ENCODE peak calls at places on chromosomes 4 and X, in four cellular contexts. F is thyroid gland, G is lower lobe of right lung, K is Peyer's patch. O is an unnamed sample.

GRCh38 chr4:99815597-99816011 is 1.0 kb upstream of the DAPP1 start:
- DNase-seq in F (peak; percentile 77), G (peak; percentile 64), K (peak; percentile 85), O (no peak)

GRCh38 chr4:1746265-1746691 is 25.0 kb downstream of the TACC3 start:
- DNase-seq in G (peak; percentile 81), F (peak; percentile 68), K (peak; percentile 86), O (no peak)

GRCh38 chr4:111960241-111960667 is 185.0 kb upstream of the FAM241A start:
- DNase-seq in F (no peak), K (no peak), G (no peak), O (no peak)

GRCh38 chr4:25051534-25051933 is 20.8 kb upstream of the LGI2 start:
- DNase-seq in G (no peak), F (no peak), K (no peak), O (no peak)

GRCh38 chr4:112946127-112946526 is 103.3 kb upstream of the ANK2 start:
- DNase-seq in G (no peak), F (no peak), K (no peak), O (no peak)

GRCh38 chr4:16591867-16592266 is 306.6 kb downstream of the LDB2 start:
- DNase-seq in K (no peak), F (no peak), G (no peak), O (no peak)

GRCh38 chr4:13547563-13548041 is 3.3 kb upstream of the NKX3-2 start:
- DNase-seq in K (no peak), F (no peak), G (no peak), O (no peak)

GRCh38 chr4:153471691-153472080 is 5.5 kb downstream of the TMEM131L start:
- DNase-seq in K (no peak), F (no peak), G (no peak), O (no peak)

GRCh38 chr4:11625206-11625605 is 196.5 kb upstream of the HS3ST1 start:
- DNase-seq in K (no peak), F (no peak), G (no peak), O (no peak)
- H3K4me1 ChIP-seq in K (peaks cover 3% of the 10 kb centered on the region), F (no peaks in the 10 kb centered on the region), G (no peaks in the 10 kb centered on the region), O (no peaks in the 10 kb centered on the region)

GRCh38 chr4:74375824-74376426 is 11.0 kb downstream of the EREG start:
- DNase-seq in F (no peak), G (no peak), K (peak; percentile 77), O (no peak)

GRCh38 chr4:74379912-74380311 is 15.0 kb downstream of the EREG start:
- DNase-seq in K (no peak), F (no peak), G (no peak), O (no peak)

GRCh38 chr4:74377714-74378113 is 12.8 kb downstream of the EREG start:
- DNase-seq in F (no peak), K (no peak), G (no peak), O (no peak)

GRCh38 chr4:74376888-74377483 is 12.0 kb downstream of the EREG start:
- DNase-seq in G (no peak), F (no peak), K (no peak), O (no peak)

GRCh38 chr4:74378573-74378972 is 13.6 kb downstream of the EREG start:
- DNase-seq in K (no peak), F (no peak), G (no peak), O (no peak)
- H3K4me3 ChIP-seq in K (no peak overlapping the region), F (no peak overlapping the region), G (no peak overlapping the region), O (no peak overlapping the region)

GRCh38 chr4:148074462-148074861 is 342.6 kb downstream of the ARHGAP10 start:
- DNase-seq in G (no peak), K (peak; percentile 35), F (no peak), O (no peak)

GRCh38 chr4:148071009-148071408 is 339.1 kb downstream of the ARHGAP10 start:
- DNase-seq in F (peak; percentile 79), K (peak; percentile 33), G (no peak), O (no peak)

GRCh38 chr4:148072789-148073188 is 340.9 kb downstream of the ARHGAP10 start:
- DNase-seq in K (peak; percentile 26), F (no peak), G (no peak), O (no peak)

GRCh38 chr4:148075438-148075837 is 343.6 kb downstream of the ARHGAP10 start:
- DNase-seq in G (no peak), K (no peak), F (no peak), O (no peak)

DNA sequence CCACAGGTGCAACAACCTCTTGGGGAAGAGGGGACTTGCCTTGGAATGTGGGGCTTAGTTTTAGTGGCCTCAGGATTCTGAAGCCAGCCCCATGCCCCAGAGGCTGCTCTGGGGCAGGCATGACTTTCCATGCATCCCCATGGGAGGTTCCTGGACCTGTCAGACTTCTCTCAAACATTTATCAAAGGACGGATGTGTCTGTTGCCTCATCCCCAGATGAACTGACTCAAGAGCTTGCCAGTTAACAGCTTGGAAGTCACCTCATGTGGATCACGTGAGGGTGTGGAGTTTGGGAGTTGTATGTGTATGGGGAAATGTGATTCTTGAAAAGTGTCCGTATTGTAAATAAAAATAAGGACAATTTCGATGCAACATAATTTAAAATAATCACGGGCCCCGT is 341.5 kb downstream of the ARHGAP10 start:
- DNase-seq in K (no peak), F (no peak), G (no peak), O (no peak)
- H3K4me1 ChIP-seq in K (no peaks in the 10 kb centered on the region), F (peaks cover 10% of the 10 kb centered on the region), G (no peaks in the 10 kb centered on the region), O (no peaks in the 10 kb centered on the region)

GRCh38 chrX:73965833-73966232 is 338.1 kb upstream of the ZCCHC13 start:
- DNase-seq in G (no peak), K (no peak), F (no peak), O (no peak)
- H3K4me3 ChIP-seq in G (no peak overlapping the region), K (no peak overlapping the region), F (no peak overlapping the region), O (no peak overlapping the region)

DNA sequence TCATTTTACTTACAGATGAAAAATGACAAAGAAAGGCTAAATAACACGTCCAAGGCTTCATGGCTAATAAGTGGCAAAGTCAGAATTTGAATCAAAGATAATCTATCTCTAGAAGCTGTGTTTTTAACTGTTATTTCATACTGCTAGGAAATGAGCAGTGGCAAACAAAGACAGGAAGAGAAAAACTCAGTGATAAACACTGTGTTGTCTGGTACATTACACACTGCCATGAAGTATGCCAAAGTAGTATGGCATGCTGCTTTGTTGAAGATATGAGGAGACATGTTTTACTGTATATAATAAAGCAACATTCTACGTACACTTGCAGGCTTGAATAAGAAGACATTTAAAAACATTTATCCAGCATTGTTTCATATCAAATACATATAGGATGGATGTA is 49.5 kb downstream of the TIGD2 start:
- DNase-seq in K (no peak), G (no peak), F (no peak), O (no peak)
- H3K4me1 ChIP-seq in K (no peaks in the 10 kb centered on the region), G (no peaks in the 10 kb centered on the region), F (peaks cover 3% of the 10 kb centered on the region), O (no peaks in the 10 kb centered on the region)

GRCh38 chrX:23907496-23908218 is at the start of the genes APOO and CXorf58:
- DNase-seq in F (peak; percentile 91), G (peak; percentile 95), K (peak; percentile 96), O (peak; percentile 58)

GRCh38 chrX:23904096-23904495 is 3.6 kb downstream of the APOO start:
- DNase-seq in G (no peak), F (no peak), K (no peak), O (no peak)

GRCh38 chrX:23911436-23911835 is 3.6 kb downstream of the CXorf58 start:
- DNase-seq in K (no peak), F (no peak), G (no peak), O (no peak)

GRCh38 chrX:23907106-23907495 is 637 bp downstream of the APOO start:
- DNase-seq in G (no peak), F (no peak), K (no peak), O (no peak)

DNA sequence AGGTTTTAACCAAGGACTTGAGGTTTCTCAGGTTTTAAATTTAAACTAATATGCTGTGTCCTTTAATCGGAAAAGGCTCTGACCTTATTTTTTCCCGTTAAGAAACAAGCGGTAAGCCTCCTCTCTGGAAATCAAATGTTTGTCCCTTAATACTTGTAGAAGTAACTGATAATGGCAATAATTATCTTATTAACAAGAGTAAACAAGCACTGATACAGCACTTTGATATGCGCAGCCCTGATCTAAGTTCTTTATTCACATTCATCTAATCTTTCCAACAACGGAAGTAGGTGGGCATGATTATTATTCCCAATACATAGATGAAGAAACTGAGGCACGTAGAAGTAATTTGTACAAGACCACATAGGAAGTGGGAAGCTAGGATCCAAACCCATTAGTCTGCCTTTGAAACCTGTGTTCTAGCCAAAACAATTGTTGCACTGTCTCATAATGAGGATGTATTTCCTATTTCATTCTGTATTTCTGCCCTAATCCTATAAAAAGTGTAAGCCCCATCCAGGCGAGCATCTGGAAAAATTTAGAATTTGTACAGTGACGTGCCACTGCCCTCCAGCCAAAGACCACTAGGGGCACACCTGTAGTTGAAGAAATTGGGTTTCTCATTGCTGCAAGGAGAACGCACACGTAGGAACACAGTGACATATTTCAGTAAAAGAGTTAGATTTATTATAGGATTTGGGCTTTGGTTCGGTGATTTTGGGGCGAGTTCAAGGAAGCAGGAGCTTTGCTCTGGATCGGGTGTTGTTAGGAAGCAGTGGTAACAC is 605 bp downstream of the CXorf58 start:
- DNase-seq in G (no peak), K (no peak), F (no peak), O (no peak)
- H3K4me3 ChIP-seq in G (peak overlapping the region; percentile 61), K (peak overlapping the region; percentile 10), F (peak overlapping the region; percentile 39), O (peak overlapping the region; percentile 66)